ENCODE peak calls at places on chromosomes 3 and 15, in ten cellular contexts. V, M, U, S, K, A, O, Y, Z and N are unnamed samples.

GRCh38 chr3:54859204-54859603 is 68.7 kb downstream of the LRTM1 start:
- DNase-seq in S (no peak), M (no peak), U (no peak), O (no peak), Y (no peak), A (no peak), V (no peak), K (no peak), Z (no peak), N (no peak)

GRCh38 chr3:10747341-10747740 is 68.7 kb upstream of the SLC6A11 start:
- DNase-seq in M (no peak), V (no peak), Z (no peak), K (no peak), Y (no peak), U (no peak), O (no peak), S (no peak), A (no peak), N (no peak)

GRCh38 chr3:17094551-17094950 is 209.8 kb downstream of the PLCL2 start:
- DNase-seq in K (no peak), Z (no peak), V (no peak), Y (no peak), U (no peak), S (no peak), O (no peak), M (no peak), A (no peak), N (no peak)

GRCh38 chr3:48400824-48401433 is 28.9 kb downstream of the FBXW12 start:
- DNase-seq in A (peak; percentile 59), Z (peak; percentile 70), O (peak; percentile 65), K (peak; percentile 68), Y (peak; percentile 67), U (peak; percentile 75), S (peak; percentile 51), V (peak; percentile 70), M (peak; percentile 57), N (no peak)

GRCh38 chr3:38374221-38374620 is 27.6 kb downstream of the XYLB start:
- DNase-seq in O (no peak), Y (no peak), S (no peak), K (no peak), M (no peak), Z (no peak), A (no peak), V (peak; percentile 16), U (no peak), N (no peak)

GRCh38 chr3:151890721-151891141 is 17.3 kb downstream of the SUCNR1 start:
- DNase-seq in O (no peak), V (no peak), Z (no peak), M (no peak), A (no peak), U (no peak), K (no peak), Y (no peak), S (no peak), N (no peak)

GRCh38 chr3:43490640-43491185 is 131.1 kb downstream of the ANO10 start:
- DNase-seq in A (no peak), Z (no peak), O (no peak), Y (no peak), U (no peak), V (no peak), S (no peak), K (no peak), M (no peak), N (no peak)

GRCh38 chr15:40633178-40633577 is 39.1 kb downstream of the KNL1 start:
- DNase-seq in U (no peak), V (no peak), O (no peak), Z (no peak), K (no peak), M (no peak), Y (no peak), A (no peak), S (no peak), N (no peak)

GRCh38 chr15:65533057-65533752 is 2.9 kb downstream of the HACD3 start:
- DNase-seq in Y (no peak), Z (no peak), A (no peak), V (no peak), U (no peak), S (no peak), K (no peak), M (no peak), O (no peak), N (no peak)
- TF ChIP-seq POLR2A in Y (no peak), Z (no peak), A (no peak), V (no peak), U (no peak), S (no peak), K (no peak), M (no peak), O (no peak), N (no peak)

GRCh38 chr15:76390571-76390970 is 54.0 kb downstream of the ISL2 start:
- DNase-seq in Y (no peak), Z (no peak), A (no peak), M (no peak), O (no peak), U (no peak), V (no peak), K (no peak), S (no peak), N (no peak)

GRCh38 chr15:76391847-76392246 is 55.3 kb downstream of the ISL2 start:
- DNase-seq in M (no peak), O (no peak), S (no peak), V (no peak), Z (no peak), Y (no peak), A (no peak), K (no peak), U (no peak), N (no peak)

GRCh38 chr15:76398301-76398700 is 61.7 kb downstream of the ISL2 start:
- DNase-seq in O (no peak), A (no peak), Y (no peak), K (no peak), S (no peak), Z (no peak), U (no peak), M (no peak), V (no peak), N (no peak)

GRCh38 chr15:76391309-76391708 is 54.7 kb downstream of the ISL2 start:
- DNase-seq in S (no peak), V (no peak), U (no peak), Y (no peak), A (no peak), M (no peak), Z (no peak), O (no peak), K (no peak), N (no peak)

DNA sequence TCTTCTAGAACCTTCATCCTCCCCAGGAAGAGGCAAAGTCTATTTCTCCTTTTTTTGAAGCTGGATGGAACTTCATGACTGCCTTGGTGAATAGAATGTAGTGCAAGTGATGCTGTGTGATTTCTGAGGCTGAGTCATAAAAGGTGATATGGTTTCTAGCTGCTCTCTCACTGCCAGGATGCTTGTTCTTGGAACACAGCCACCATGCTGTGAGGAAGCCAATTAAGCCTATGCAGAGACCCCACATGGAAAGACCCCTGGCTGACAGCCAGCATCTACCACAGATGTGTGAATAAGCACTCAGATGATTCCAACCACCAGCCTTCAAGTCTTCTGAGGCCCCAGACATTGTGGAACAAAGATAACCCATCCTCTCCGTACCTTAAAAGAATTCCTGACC is 57.0 kb downstream of the ISL2 start:
- DNase-seq in S (no peak), M (no peak), O (no peak), K (no peak), A (no peak), V (no peak), Z (no peak), U (no peak), Y (no peak), N (no peak)
- H3K4me1 ChIP-seq in S (no peaks in the 10 kb centered on the region), M (no peaks in the 10 kb centered on the region), O (no peaks in the 10 kb centered on the region), K (no peaks in the 10 kb centered on the region), A (no peaks in the 10 kb centered on the region), V (no peaks in the 10 kb centered on the region), Z (no peaks in the 10 kb centered on the region), U (no peaks in the 10 kb centered on the region), Y (peaks cover 6% of the 10 kb centered on the region), N (no peaks in the 10 kb centered on the region)

GRCh38 chr15:20349774-20350498 is 191.7 kb downstream of the GOLGA6L6 start:
- DNase-seq in U (no peak), O (peak; percentile 56), A (peak; percentile 51), Y (no peak), M (peak; percentile 20), Z (peak; percentile 14), S (no peak), K (no peak), V (no peak), N (no peak)

GRCh38 chr15:20346082-20346805 is 195.4 kb downstream of the GOLGA6L6 start:
- DNase-seq in O (peak; percentile 46), A (peak; percentile 46), U (peak; percentile 14), Y (no peak), Z (no peak), K (no peak), S (no peak), V (no peak), M (peak; percentile 15), N (no peak)

GRCh38 chr15:20348291-20348899 is 193.2 kb downstream of the GOLGA6L6 start:
- DNase-seq in V (no peak), M (no peak), Z (no peak), A (peak; percentile 48), O (peak; percentile 57), Y (no peak), S (no peak), K (no peak), U (no peak), N (no peak)

GRCh38 chr15:20351448-20351961 is 190.1 kb downstream of the GOLGA6L6 start:
- DNase-seq in A (peak; percentile 51), V (no peak), M (no peak), K (no peak), Z (peak; percentile 15), S (no peak), O (peak; percentile 64), Y (no peak), U (peak; percentile 25), N (no peak)

GRCh38 chr15:20348900-20349773 is 192.5 kb downstream of the GOLGA6L6 start:
- DNase-seq in Y (no peak), O (peak; percentile 64), Z (peak; percentile 11), A (peak; percentile 53), V (no peak), S (no peak), M (peak; percentile 25), U (peak; percentile 19), K (no peak), N (no peak)
- H3K9me3 ChIP-seq in Y (peaks cover 56% of the 10 kb centered on the region), O (peaks cover 13% of the 10 kb centered on the region), Z (no peaks in the 10 kb centered on the region), A (peaks cover 15% of the 10 kb centered on the region), V (no peaks in the 10 kb centered on the region), S (peaks cover 54% of the 10 kb centered on the region), M (peaks cover 8% of the 10 kb centered on the region), U (no peaks in the 10 kb centered on the region), K (no peaks in the 10 kb centered on the region), N (no peaks in the 10 kb centered on the region)

GRCh38 chr3:111862415-111862814 is 3.4 kb downstream of the PHLDB2 start:
- DNase-seq in S (no peak), M (no peak), Z (no peak), V (no peak), A (no peak), O (no peak), U (no peak), K (no peak), Y (no peak), N (no peak)

GRCh38 chr3:111859061-111859973 is at the start of gene PHLDB2:
- DNase-seq in V (peak; percentile 64), K (peak; percentile 56), Z (peak; percentile 84), Y (peak; percentile 65), O (peak; percentile 91), S (peak; percentile 89), A (peak; percentile 78), M (peak; percentile 89), U (peak; percentile 57), N (peak; percentile 39)

GRCh38 chr3:111858641-111859040 is 424 bp upstream of the PHLDB2 start:
- DNase-seq in Y (no peak), A (no peak), K (no peak), S (no peak), M (no peak), U (no peak), Z (no peak), O (no peak), V (no peak), N (no peak)

GRCh38 chr3:111861396-111861795 is 2.3 kb downstream of the PHLDB2 start:
- DNase-seq in Y (no peak), O (no peak), Z (no peak), V (no peak), M (no peak), S (no peak), A (no peak), K (no peak), U (no peak), N (no peak)

DNA sequence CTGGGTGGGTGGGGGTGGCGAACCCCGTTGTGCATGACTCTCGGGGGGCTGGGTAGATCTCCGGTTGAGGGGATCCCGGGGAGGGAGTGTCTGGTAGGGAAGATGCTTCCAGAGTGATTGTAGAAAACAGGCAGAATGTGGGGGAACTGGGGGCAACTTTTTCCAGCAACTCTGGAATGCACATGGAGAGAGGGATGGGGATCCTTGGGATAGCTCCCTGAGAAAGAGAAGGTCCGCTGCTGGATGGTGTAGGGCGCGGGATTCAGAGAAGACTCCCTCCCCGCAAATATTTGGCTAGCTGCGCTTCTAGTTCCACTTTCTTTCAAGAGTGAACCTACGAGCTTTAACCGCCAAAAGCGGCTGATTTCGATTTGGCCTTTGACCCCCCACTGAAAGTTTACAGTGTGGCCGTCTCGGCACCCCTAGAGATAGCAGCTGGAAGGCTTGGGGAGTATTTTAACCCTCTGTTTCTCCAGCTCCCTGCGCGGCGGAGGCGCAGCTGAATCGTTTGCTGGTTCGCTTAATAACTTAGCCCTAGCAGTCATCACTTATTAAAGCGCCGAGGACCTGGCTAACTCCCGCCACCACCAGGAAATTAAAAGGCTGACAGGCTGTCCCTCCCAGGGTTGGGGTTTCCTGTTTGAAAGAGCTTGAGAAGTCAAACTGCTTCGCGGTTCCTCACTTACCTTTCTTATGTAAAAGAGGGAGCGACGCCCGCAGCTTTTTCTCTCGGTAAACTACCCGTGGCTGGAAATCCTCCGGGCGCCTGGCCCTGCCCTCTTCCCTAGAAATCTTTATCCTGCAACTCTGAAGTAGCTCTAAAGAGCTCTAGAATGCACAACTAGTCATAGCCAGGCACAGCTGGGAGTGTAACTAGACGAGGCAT is 1.2 kb downstream of the PHLDB2 start:
- DNase-seq in A (peak; percentile 66), Y (peak; percentile 88), V (peak; percentile 68), Z (peak; percentile 86), M (peak; percentile 83), S (peak; percentile 72), U (peak; percentile 73), K (peak; percentile 71), O (peak; percentile 88), N (peak; percentile 55)
- TF ChIP-seq POLR2A in A (no peak), Y (no peak), V (peak; percentile 77), Z (peak; percentile 59), M (peak; percentile 65), S (no peak), U (peak; percentile 77), K (peak; percentile 40), O (no peak), N (peak; percentile 61)